ENCODE peak calls at places on chromosomes 7 and 10, in seven cellular contexts. One of them, this sample, is unnamed.
A peak's percentile ranks its signal among the peaks of the same experiment; 100 is the strongest.

GRCh38 chr7:82234457-82235049 is 209.0 kb downstream of the CACNA2D1 start:
- DNase-seq in CD4-positive, CD25-positive, alpha-beta regulatory T cell: peak; percentile 16
- DNase-seq in HCT116: peak; percentile 31
- DNase-seq in GM23338: peak; percentile 74
- DNase-seq in SK-N-SH: peak; percentile 22
- DNase-seq in lower leg skin: no peak
- DNase-seq in CD8-positive, alpha-beta T cell: no peak
- DNase-seq in this sample: peak; percentile 8

GRCh38 chr7:78326870-78327269 is 528.3 kb downstream of the PHTF2 start:
- DNase-seq in SK-N-SH: no peak
- DNase-seq in GM23338: no peak
- DNase-seq in CD8-positive, alpha-beta T cell: no peak
- DNase-seq in CD4-positive, CD25-positive, alpha-beta regulatory T cell: no peak
- DNase-seq in lower leg skin: no peak
- DNase-seq in HCT116: no peak
- DNase-seq in this sample: no peak

GRCh38 chr7:774161-775109 is 47.4 kb upstream of the PRKAR1B start:
- DNase-seq in CD4-positive, CD25-positive, alpha-beta regulatory T cell: peak; percentile 53
- DNase-seq in HCT116: peak; percentile 7
- DNase-seq in lower leg skin: no peak
- DNase-seq in CD8-positive, alpha-beta T cell: peak; percentile 80
- DNase-seq in GM23338: peak; percentile 83
- DNase-seq in SK-N-SH: peak; percentile 93
- DNase-seq in this sample: peak; percentile 56

GRCh38 chr7:51314041-51314440 is 2.6 kb downstream of the COBL start:
- DNase-seq in lower leg skin: no peak
- DNase-seq in HCT116: no peak
- DNase-seq in GM23338: no peak
- DNase-seq in CD4-positive, CD25-positive, alpha-beta regulatory T cell: no peak
- DNase-seq in CD8-positive, alpha-beta T cell: no peak
- DNase-seq in SK-N-SH: no peak
- DNase-seq in this sample: no peak

GRCh38 chr10:112758961-112759360 is 191.1 kb upstream of the TCF7L2 start:
- DNase-seq in CD4-positive, CD25-positive, alpha-beta regulatory T cell: no peak
- DNase-seq in GM23338: no peak
- DNase-seq in CD8-positive, alpha-beta T cell: no peak
- DNase-seq in lower leg skin: no peak
- DNase-seq in HCT116: no peak
- DNase-seq in SK-N-SH: no peak
- DNase-seq in this sample: no peak

GRCh38 chr7:28979791-28980190 is 21.7 kb upstream of the TRIL start:
- DNase-seq in lower leg skin: no peak
- DNase-seq in GM23338: no peak
- DNase-seq in CD8-positive, alpha-beta T cell: no peak
- DNase-seq in SK-N-SH: no peak
- DNase-seq in HCT116: no peak
- DNase-seq in CD4-positive, CD25-positive, alpha-beta regulatory T cell: no peak
- DNase-seq in this sample: no peak

GRCh38 chr10:79102056-79102874 is 33.5 kb downstream of the ZMIZ1 start:
- DNase-seq in SK-N-SH: peak; percentile 70
- DNase-seq in lower leg skin: peak; percentile 92
- DNase-seq in CD4-positive, CD25-positive, alpha-beta regulatory T cell: no peak
- DNase-seq in HCT116: no peak
- DNase-seq in CD8-positive, alpha-beta T cell: no peak
- DNase-seq in GM23338: peak; percentile 41
- DNase-seq in this sample: no peak

GRCh38 chr7:99004216-99004615 is 125.9 kb downstream of the TRRAP start:
- DNase-seq in SK-N-SH: no peak
- DNase-seq in CD4-positive, CD25-positive, alpha-beta regulatory T cell: no peak
- DNase-seq in GM23338: no peak
- DNase-seq in lower leg skin: peak; percentile 77
- DNase-seq in CD8-positive, alpha-beta T cell: peak; percentile 32
- DNase-seq in HCT116: no peak
- DNase-seq in this sample: no peak

GRCh38 chr10:16521311-16522016 is at the start of gene C1QL3:
- DNase-seq in SK-N-SH: peak; percentile 66
- DNase-seq in lower leg skin: no peak
- DNase-seq in CD4-positive, CD25-positive, alpha-beta regulatory T cell: peak; percentile 55
- DNase-seq in CD8-positive, alpha-beta T cell: no peak
- DNase-seq in HCT116: no peak
- DNase-seq in GM23338: peak; percentile 79
- DNase-seq in this sample: peak; percentile 35

GRCh38 chr7:15057272-15057671 is 154.7 kb upstream of the DGKB start:
- DNase-seq in HCT116: no peak
- DNase-seq in lower leg skin: no peak
- DNase-seq in SK-N-SH: no peak
- DNase-seq in CD4-positive, CD25-positive, alpha-beta regulatory T cell: no peak
- DNase-seq in CD8-positive, alpha-beta T cell: no peak
- DNase-seq in GM23338: no peak
- DNase-seq in this sample: no peak

GRCh38 chr10:54094321-54094720 is 706.7 kb downstream of the PCDH15 start:
- DNase-seq in CD4-positive, CD25-positive, alpha-beta regulatory T cell: no peak
- DNase-seq in HCT116: no peak
- DNase-seq in CD8-positive, alpha-beta T cell: no peak
- DNase-seq in GM23338: peak; percentile 28
- DNase-seq in lower leg skin: no peak
- DNase-seq in SK-N-SH: no peak
- DNase-seq in this sample: no peak

GRCh38 chr10:43196981-43197833 is 59.0 kb downstream of the CSGALNACT2 start:
- DNase-seq in CD4-positive, CD25-positive, alpha-beta regulatory T cell: no peak
- DNase-seq in GM23338: no peak
- DNase-seq in CD8-positive, alpha-beta T cell: no peak
- DNase-seq in HCT116: no peak
- DNase-seq in lower leg skin: no peak
- DNase-seq in SK-N-SH: peak; percentile 38
- DNase-seq in this sample: no peak

GRCh38 chr7:137015015-137015414 is 146.6 kb downstream of the CHRM2 start:
- DNase-seq in CD4-positive, CD25-positive, alpha-beta regulatory T cell: no peak
- DNase-seq in CD8-positive, alpha-beta T cell: no peak
- DNase-seq in HCT116: no peak
- DNase-seq in SK-N-SH: no peak
- DNase-seq in GM23338: no peak
- DNase-seq in lower leg skin: no peak
- DNase-seq in this sample: no peak

GRCh38 chr10:131682271-131682962 is 218.4 kb upstream of the PPP2R2D start:
- DNase-seq in SK-N-SH: no peak
- DNase-seq in CD8-positive, alpha-beta T cell: no peak
- DNase-seq in GM23338: no peak
- DNase-seq in lower leg skin: no peak
- DNase-seq in CD4-positive, CD25-positive, alpha-beta regulatory T cell: no peak
- DNase-seq in HCT116: no peak
- DNase-seq in this sample: no peak

GRCh38 chr7:98470131-98470985 is 69.5 kb upstream of the BAIAP2L1 start:
- DNase-seq in lower leg skin: no peak
- DNase-seq in GM23338: peak; percentile 95
- DNase-seq in CD8-positive, alpha-beta T cell: no peak
- DNase-seq in SK-N-SH: peak; percentile 94
- DNase-seq in HCT116: no peak
- DNase-seq in CD4-positive, CD25-positive, alpha-beta regulatory T cell: no peak
- DNase-seq in this sample: peak; percentile 63

GRCh38 chr7:132298782-132299181 is 277.5 kb downstream of the PLXNA4 start:
- DNase-seq in lower leg skin: no peak
- DNase-seq in CD4-positive, CD25-positive, alpha-beta regulatory T cell: no peak
- DNase-seq in GM23338: no peak
- DNase-seq in SK-N-SH: no peak
- DNase-seq in CD8-positive, alpha-beta T cell: no peak
- DNase-seq in HCT116: no peak
- DNase-seq in this sample: no peak

GRCh38 chr10:75371010-75371409 is 30.6 kb downstream of the ZNF503 start:
- DNase-seq in HCT116: no peak
- DNase-seq in SK-N-SH: no peak
- DNase-seq in CD8-positive, alpha-beta T cell: no peak
- DNase-seq in CD4-positive, CD25-positive, alpha-beta regulatory T cell: no peak
- DNase-seq in GM23338: no peak
- DNase-seq in lower leg skin: no peak
- DNase-seq in this sample: no peak

GRCh38 chr7:24024689-24025088 is 259.3 kb upstream of the NPY start:
- DNase-seq in GM23338: no peak
- DNase-seq in CD4-positive, CD25-positive, alpha-beta regulatory T cell: no peak
- DNase-seq in SK-N-SH: peak; percentile 3
- DNase-seq in lower leg skin: no peak
- DNase-seq in HCT116: no peak
- DNase-seq in CD8-positive, alpha-beta T cell: no peak
- DNase-seq in this sample: peak; percentile 3

GRCh38 chr7:24025094-24025493 is 258.9 kb upstream of the NPY start:
- DNase-seq in lower leg skin: no peak
- DNase-seq in GM23338: peak; percentile 3
- DNase-seq in HCT116: no peak
- DNase-seq in SK-N-SH: no peak
- DNase-seq in CD8-positive, alpha-beta T cell: no peak
- DNase-seq in CD4-positive, CD25-positive, alpha-beta regulatory T cell: no peak
- DNase-seq in this sample: no peak

GRCh38 chr7:24029068-24029467 is 254.9 kb upstream of the NPY start:
- DNase-seq in CD4-positive, CD25-positive, alpha-beta regulatory T cell: no peak
- DNase-seq in CD8-positive, alpha-beta T cell: no peak
- DNase-seq in GM23338: no peak
- DNase-seq in HCT116: no peak
- DNase-seq in SK-N-SH: no peak
- DNase-seq in lower leg skin: no peak
- DNase-seq in this sample: no peak

GRCh38 chr7:24024276-24024675 is 259.7 kb upstream of the NPY start:
- DNase-seq in lower leg skin: no peak
- DNase-seq in HCT116: no peak
- DNase-seq in GM23338: no peak
- DNase-seq in CD4-positive, CD25-positive, alpha-beta regulatory T cell: no peak
- DNase-seq in CD8-positive, alpha-beta T cell: no peak
- DNase-seq in SK-N-SH: no peak
- DNase-seq in this sample: no peak

GRCh38 chr7:24025765-24026164 is 258.2 kb upstream of the NPY start:
- DNase-seq in CD4-positive, CD25-positive, alpha-beta regulatory T cell: no peak
- DNase-seq in lower leg skin: no peak
- DNase-seq in GM23338: peak; percentile 14
- DNase-seq in CD8-positive, alpha-beta T cell: no peak
- DNase-seq in HCT116: no peak
- DNase-seq in SK-N-SH: no peak
- DNase-seq in this sample: no peak
- H3K4me3 ChIP-seq in CD4-positive, CD25-positive, alpha-beta regulatory T cell: no peak overlapping the region
- H3K4me3 ChIP-seq in lower leg skin: no peak overlapping the region
- H3K4me3 ChIP-seq in GM23338: no peak overlapping the region
- H3K4me3 ChIP-seq in CD8-positive, alpha-beta T cell: no peak overlapping the region
- H3K4me3 ChIP-seq in HCT116: no peak overlapping the region
- H3K4me3 ChIP-seq in SK-N-SH: no peak overlapping the region
- H3K4me3 ChIP-seq in this sample: no peak overlapping the region

GRCh38 chr10:22669163-22669711 is 45.1 kb downstream of the PIP4K2A start:
- DNase-seq in GM23338: no peak
- DNase-seq in CD8-positive, alpha-beta T cell: peak; percentile 45
- DNase-seq in HCT116: no peak
- DNase-seq in SK-N-SH: no peak
- DNase-seq in CD4-positive, CD25-positive, alpha-beta regulatory T cell: peak; percentile 43
- DNase-seq in lower leg skin: no peak
- DNase-seq in this sample: no peak

GRCh38 chr10:22667093-22667480 is 47.3 kb downstream of the PIP4K2A start:
- DNase-seq in CD8-positive, alpha-beta T cell: no peak
- DNase-seq in GM23338: no peak
- DNase-seq in HCT116: no peak
- DNase-seq in lower leg skin: no peak
- DNase-seq in SK-N-SH: no peak
- DNase-seq in CD4-positive, CD25-positive, alpha-beta regulatory T cell: no peak
- DNase-seq in this sample: no peak

GRCh38 chr10:22662693-22663330 is 51.6 kb downstream of the PIP4K2A start:
- DNase-seq in GM23338: no peak
- DNase-seq in HCT116: no peak
- DNase-seq in CD4-positive, CD25-positive, alpha-beta regulatory T cell: no peak
- DNase-seq in lower leg skin: no peak
- DNase-seq in CD8-positive, alpha-beta T cell: no peak
- DNase-seq in SK-N-SH: no peak
- DNase-seq in this sample: no peak

GRCh38 chr10:22665329-22665728 is 49.0 kb downstream of the PIP4K2A start:
- DNase-seq in GM23338: no peak
- DNase-seq in HCT116: no peak
- DNase-seq in CD4-positive, CD25-positive, alpha-beta regulatory T cell: no peak
- DNase-seq in SK-N-SH: no peak
- DNase-seq in CD8-positive, alpha-beta T cell: peak; percentile 39
- DNase-seq in lower leg skin: no peak
- DNase-seq in this sample: no peak

DNA sequence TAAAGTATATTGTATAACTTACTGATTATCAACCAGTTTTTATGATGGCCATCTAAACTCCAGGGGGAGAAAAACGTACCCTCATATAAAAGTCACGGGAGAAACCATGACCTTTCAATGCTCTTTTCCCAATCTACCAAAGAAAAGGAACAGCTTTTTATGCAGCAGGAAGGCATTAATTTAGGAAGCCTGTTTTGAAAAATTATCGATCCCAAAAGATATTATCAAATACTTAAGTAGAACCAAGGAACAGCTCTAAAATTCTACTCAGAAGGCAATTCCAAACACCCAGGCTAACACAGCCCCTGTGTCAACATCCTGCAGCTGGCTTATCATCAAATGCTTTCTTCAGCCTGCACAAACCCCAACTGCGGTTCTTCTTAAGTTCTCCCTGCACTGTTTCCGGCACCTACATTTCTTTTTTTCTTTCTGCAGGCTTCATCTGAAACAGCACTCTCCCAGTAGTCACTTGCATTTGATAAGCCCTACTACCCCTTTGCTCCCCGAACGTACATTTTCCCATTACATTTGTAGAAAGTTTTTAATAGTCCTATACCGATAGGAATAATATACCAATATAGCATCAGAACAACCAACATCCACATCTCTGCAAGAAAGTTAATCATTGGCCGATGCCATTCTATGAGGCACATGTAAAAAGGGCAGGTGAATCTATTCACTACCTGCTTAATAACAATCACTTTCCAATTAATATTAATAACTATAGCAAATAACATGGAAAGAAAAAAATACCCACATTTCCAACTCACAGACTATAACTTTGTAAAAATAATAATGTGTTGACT is 47.9 kb downstream of the PIP4K2A start:
- DNase-seq in CD4-positive, CD25-positive, alpha-beta regulatory T cell: peak; percentile 92
- DNase-seq in GM23338: no peak
- DNase-seq in SK-N-SH: no peak
- DNase-seq in HCT116: no peak
- DNase-seq in CD8-positive, alpha-beta T cell: peak; percentile 74
- DNase-seq in lower leg skin: no peak
- DNase-seq in this sample: no peak
- H3K4me3 ChIP-seq in CD4-positive, CD25-positive, alpha-beta regulatory T cell: peak overlapping the region; percentile 81
- H3K4me3 ChIP-seq in GM23338: no peak overlapping the region
- H3K4me3 ChIP-seq in SK-N-SH: no peak overlapping the region
- H3K4me3 ChIP-seq in HCT116: no peak overlapping the region
- H3K4me3 ChIP-seq in CD8-positive, alpha-beta T cell: peak overlapping the region; percentile 42
- H3K4me3 ChIP-seq in lower leg skin: no peak overlapping the region
- H3K4me3 ChIP-seq in this sample: peak overlapping the region; percentile 18

DNA sequence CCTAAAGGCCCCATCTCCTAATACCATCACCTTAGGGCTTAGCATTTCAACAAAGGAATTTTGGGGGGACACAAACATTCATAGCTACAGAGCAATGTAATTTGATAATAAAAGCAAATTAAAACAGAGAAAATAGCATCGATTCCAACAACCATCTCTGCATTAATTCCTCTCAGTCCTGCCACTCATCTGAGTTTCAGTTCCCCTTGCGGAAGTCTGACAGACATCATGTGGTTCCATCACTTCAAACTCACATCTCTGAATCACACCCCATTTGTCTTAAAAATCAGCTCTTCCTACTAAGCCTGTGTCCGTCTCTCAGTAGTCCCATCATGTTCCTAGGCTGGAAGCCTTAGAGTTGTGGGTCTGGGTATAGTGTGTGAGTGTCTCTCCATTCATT is 3.6 kb downstream of the ADCK2 start:
- DNase-seq in CD4-positive, CD25-positive, alpha-beta regulatory T cell: no peak
- DNase-seq in SK-N-SH: no peak
- DNase-seq in GM23338: no peak
- DNase-seq in HCT116: no peak
- DNase-seq in lower leg skin: no peak
- DNase-seq in CD8-positive, alpha-beta T cell: no peak
- DNase-seq in this sample: peak; percentile 48
- H3K4me3 ChIP-seq in CD4-positive, CD25-positive, alpha-beta regulatory T cell: no peak overlapping the region
- H3K4me3 ChIP-seq in SK-N-SH: no peak overlapping the region
- H3K4me3 ChIP-seq in GM23338: no peak overlapping the region
- H3K4me3 ChIP-seq in HCT116: no peak overlapping the region
- H3K4me3 ChIP-seq in lower leg skin: no peak overlapping the region
- H3K4me3 ChIP-seq in CD8-positive, alpha-beta T cell: no peak overlapping the region
- H3K4me3 ChIP-seq in this sample: no peak overlapping the region

GRCh38 chr7:134828361-134828760 is 48.9 kb downstream of the CALD1 start:
- DNase-seq in lower leg skin: no peak
- DNase-seq in SK-N-SH: no peak
- DNase-seq in HCT116: no peak
- DNase-seq in CD8-positive, alpha-beta T cell: no peak
- DNase-seq in GM23338: no peak
- DNase-seq in CD4-positive, CD25-positive, alpha-beta regulatory T cell: no peak
- DNase-seq in this sample: no peak
- H3K4me3 ChIP-seq in lower leg skin: no peak overlapping the region
- H3K4me3 ChIP-seq in SK-N-SH: no peak overlapping the region
- H3K4me3 ChIP-seq in HCT116: no peak overlapping the region
- H3K4me3 ChIP-seq in CD8-positive, alpha-beta T cell: no peak overlapping the region
- H3K4me3 ChIP-seq in GM23338: no peak overlapping the region
- H3K4me3 ChIP-seq in CD4-positive, CD25-positive, alpha-beta regulatory T cell: no peak overlapping the region
- H3K4me3 ChIP-seq in this sample: no peak overlapping the region